ENCODE peak calls at places on chromosomes 6 and 20, in ten cellular contexts. C, N, P, E, T, S, F, O, A and L are unnamed samples.

GRCh38 chr6:7921071-7921470 is 10.5 kb upstream of the TXNDC5 start:
- DNase-seq in A (no peak), N (no peak), P (no peak), T (no peak), S (no peak), C (no peak), F (no peak), E (no peak), O (no peak), L (no peak)

GRCh38 chr20:64077876-64078551 is 1.3 kb downstream of the RGS19 start:
- DNase-seq in A (no peak), N (peak), T (no peak), O (peak), P (no peak), F (no peak), E (no peak), S (no peak), C (no peak), L (no peak)

GRCh38 chr6:37971711-37972410 is 152.3 kb downstream of the ZFAND3 start:
- DNase-seq in T (no peak), F (no peak), P (no peak), A (no peak), O (no peak), S (no peak), E (no peak), C (no peak), N (no peak), L (no peak)

GRCh38 chr6:18978330-18979128 is 591.4 kb downstream of the RNF144B start:
- DNase-seq in F (no peak), A (no peak), O (no peak), S (peak), P (no peak), T (no peak), C (peak), E (no peak), N (peak), L (peak)

GRCh38 chr20:22465622-22466446 is 118.5 kb downstream of the FOXA2 start:
- DNase-seq in F (no peak), E (no peak), O (no peak), A (no peak), T (no peak), N (no peak), C (no peak), P (no peak), S (peak), L (no peak)

GRCh38 chr6:160104821-160105517 is 16.6 kb upstream of the SLC22A1 start:
- DNase-seq in A (no peak), T (no peak), P (no peak), S (no peak), N (no peak), O (no peak), F (peak), C (no peak), E (no peak), L (no peak)

GRCh38 chr6:6221829-6222535 is 98.5 kb downstream of the F13A1 start:
- DNase-seq in P (no peak), C (peak), E (no peak), N (peak), A (peak), T (no peak), O (peak), S (no peak), F (no peak), L (no peak)

GRCh38 chr20:58907481-58908137 is 55.1 kb downstream of the GNAS start:
- DNase-seq in N (no peak), A (peak), P (peak), E (peak), O (peak), C (no peak), T (peak), F (peak), S (peak), L (peak)

GRCh38 chr6:44161997-44162338 is 3.3 kb downstream of the CAPN11 start:
- DNase-seq in S (no peak), O (peak), N (no peak), T (no peak), P (no peak), A (peak), F (no peak), E (peak), C (no peak), L (no peak)

GRCh38 chr20:9235518-9235917 is 166.6 kb downstream of the PLCB4 start:
- DNase-seq in S (peak), F (no peak), O (no peak), A (peak), E (no peak), C (no peak), P (no peak), N (no peak), T (no peak), L (no peak)

GRCh38 chr20:24465730-24466129 is 3.7 kb upstream of the SYNDIG1 start:
- DNase-seq in A (no peak), F (peak), T (no peak), O (no peak), P (no peak), S (no peak), C (no peak), N (no peak), E (peak), L (no peak)

GRCh38 chr20:1392693-1393506 is at the start of gene FKBP1A:
- DNase-seq in F (peak), E (peak), P (peak), N (peak), S (peak), T (peak), A (peak), C (peak), O (peak), L (peak)

GRCh38 chr6:87914637-87915395 is 132.8 kb upstream of the SPACA1 start:
- DNase-seq in N (no peak), A (no peak), C (no peak), S (no peak), F (no peak), O (no peak), T (no peak), E (no peak), P (no peak), L (no peak)

GRCh38 chr6:125421853-125422252 is 120.1 kb upstream of the HDDC2 start:
- DNase-seq in T (no peak), S (no peak), E (no peak), C (peak), P (peak), F (peak), N (peak), A (no peak), O (no peak), L (peak)

DNA sequence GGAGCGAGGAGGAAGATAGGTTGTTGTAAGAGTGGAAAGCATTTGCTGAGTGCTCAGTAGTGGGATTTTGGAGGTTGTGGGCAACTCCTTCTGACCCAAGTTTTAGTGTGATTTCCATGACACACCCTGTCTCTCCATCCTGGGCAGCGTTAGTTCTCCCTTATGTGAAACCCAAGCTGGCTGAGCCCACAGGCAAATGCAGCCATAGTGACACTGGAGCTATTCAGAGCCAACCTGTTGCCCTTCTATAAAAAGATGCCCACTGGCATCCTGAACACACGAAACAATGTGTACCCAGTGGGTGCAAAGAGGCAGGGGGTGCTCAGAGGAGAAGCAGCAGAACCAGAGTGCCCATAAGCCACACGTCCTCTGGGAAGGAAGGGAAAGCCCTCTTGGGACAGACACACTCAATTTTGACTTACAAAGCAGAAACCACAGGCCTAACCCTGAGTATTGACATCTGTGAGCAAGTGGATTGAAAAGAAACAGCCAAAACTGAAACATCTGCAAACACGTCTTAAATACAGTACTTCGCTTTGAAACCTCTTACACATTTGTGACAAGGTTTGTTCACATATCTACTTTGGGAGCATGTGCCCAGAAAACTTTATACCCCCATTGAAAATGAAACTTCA is 54.6 kb downstream of the BPIFB1 start:
- DNase-seq in F (no peak), P (no peak), C (no peak), A (no peak), E (no peak), O (peak), N (no peak), S (no peak), T (no peak), L (no peak)
- H3K4me3 ChIP-seq in F (no peak), P (no peak), C (no peak), A (no peak), E (no peak), O (no peak), N (no peak), S (no peak), T (no peak), L (no peak)

GRCh38 chr6:105790635-105791034 is 295.5 kb upstream of the PRDM1 start:
- DNase-seq in T (no peak), S (no peak), O (no peak), C (no peak), F (no peak), N (peak), E (no peak), P (no peak), A (no peak), L (no peak)
- TF ChIP-seq CTCF in T (no peak), S (no peak), O (no peak), C (peak), F (no peak), N (no peak), E (peak), P (no peak), A (no peak), L (peak)

DNA sequence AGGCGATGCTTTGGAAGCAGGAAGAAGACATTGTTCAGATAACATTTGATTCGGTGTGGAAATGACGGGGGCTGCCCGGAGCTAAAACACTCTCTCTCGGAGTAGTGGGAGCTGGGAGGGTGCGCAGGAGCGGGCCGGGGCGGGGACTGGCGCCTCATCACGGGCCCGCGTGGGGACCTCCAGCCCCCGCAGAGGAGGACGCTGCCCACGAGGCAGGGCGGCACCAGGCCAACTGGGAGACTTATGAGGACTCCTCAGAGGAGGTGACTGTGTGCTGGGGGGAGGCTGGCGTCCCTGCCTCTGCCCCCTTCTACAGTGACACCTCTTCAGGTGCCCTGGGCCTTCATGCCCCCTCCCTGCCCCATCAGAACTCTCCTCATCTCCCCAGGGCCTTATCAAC is 15.2 kb downstream of the DDO start:
- DNase-seq in N (no peak), E (no peak), C (no peak), O (no peak), T (no peak), F (no peak), A (no peak), P (no peak), S (peak), L (no peak)
- H3K4me3 ChIP-seq in N (no peak), E (peak), C (no peak), O (no peak), T (no peak), F (peak), A (no peak), P (no peak), S (no peak), L (peak)

GRCh38 chr20:33729101-33729500 is 2.7 kb upstream of the ZNF341 start:
- DNase-seq in C (no peak), T (no peak), N (no peak), E (no peak), O (no peak), S (peak), A (no peak), P (no peak), F (no peak), L (no peak)

GRCh38 chr20:33733654-33734576 is 2.1 kb downstream of the ZNF341 start:
- DNase-seq in A (no peak), O (peak), E (peak), C (no peak), S (peak), F (no peak), N (peak), P (no peak), T (no peak), L (no peak)

GRCh38 chr20:33732166-33732970 is 572 bp downstream of the ZNF341 start:
- DNase-seq in N (peak), F (peak), O (peak), S (peak), T (peak), C (no peak), E (no peak), P (peak), A (peak), L (no peak)

GRCh38 chr20:33730946-33731692 is 677 bp upstream of the ZNF341 start:
- DNase-seq in E (no peak), P (no peak), A (no peak), C (peak), F (no peak), T (no peak), O (no peak), N (no peak), S (no peak), L (no peak)

GRCh38 chr20:33731693-33732165 is at the start of gene ZNF341:
- DNase-seq in A (peak), T (peak), F (peak), O (peak), E (peak), C (peak), S (peak), P (peak), N (peak), L (no peak)
- TF ChIP-seq CTCF in A (peak), T (peak), F (peak), O (peak), E (peak), C (peak), S (peak), P (peak), N (peak), L (peak)

GRCh38 chr20:45969712-45970634 is 2.0 kb downstream of the ZNF335 start:
- DNase-seq in C (peak), A (peak), O (peak), P (peak), T (peak), E (peak), S (peak), N (peak), F (peak), L (peak)

GRCh38 chr20:45971675-45972499 is at the start of gene ZNF335:
- DNase-seq in S (peak), O (peak), N (peak), T (peak), F (peak), A (peak), E (peak), C (peak), P (peak), L (peak)

GRCh38 chr20:45972500-45973183 is 639 bp upstream of the ZNF335 start:
- DNase-seq in A (peak), F (no peak), T (peak), S (no peak), P (no peak), N (peak), C (no peak), O (no peak), E (no peak), L (no peak)

GRCh38 chr20:45970646-45971424 is 1.2 kb downstream of the ZNF335 start:
- DNase-seq in S (peak), A (no peak), F (no peak), P (peak), O (peak), E (peak), T (peak), C (peak), N (no peak), L (no peak)

GRCh38 chr20:45971425-45971674 is 653 bp downstream of the ZNF335 start:
- DNase-seq in O (no peak), P (no peak), A (no peak), E (no peak), T (no peak), N (no peak), S (no peak), C (no peak), F (no peak), L (no peak)
- H3K4me3 ChIP-seq in O (peak), P (peak), A (peak), E (peak), T (peak), N (peak), S (peak), C (peak), F (peak), L (peak)

GRCh38 chr6:156864557-156864956 is 87.4 kb downstream of the ARID1B start:
- DNase-seq in F (no peak), A (no peak), S (no peak), N (no peak), C (no peak), T (no peak), E (no peak), P (no peak), O (no peak), L (no peak)

GRCh38 chr6:156868385-156868784 is 91.2 kb downstream of the ARID1B start:
- DNase-seq in S (no peak), O (no peak), E (no peak), P (no peak), A (no peak), C (no peak), N (no peak), T (no peak), F (no peak), L (no peak)

GRCh38 chr6:156867121-156867520 is 89.9 kb downstream of the ARID1B start:
- DNase-seq in T (no peak), S (no peak), E (no peak), O (no peak), N (no peak), A (no peak), C (no peak), F (no peak), P (no peak), L (no peak)

GRCh38 chr6:156865019-156865629 is 87.9 kb downstream of the ARID1B start:
- DNase-seq in T (no peak), C (no peak), E (no peak), P (no peak), F (no peak), N (no peak), O (no peak), S (no peak), A (no peak), L (no peak)

DNA sequence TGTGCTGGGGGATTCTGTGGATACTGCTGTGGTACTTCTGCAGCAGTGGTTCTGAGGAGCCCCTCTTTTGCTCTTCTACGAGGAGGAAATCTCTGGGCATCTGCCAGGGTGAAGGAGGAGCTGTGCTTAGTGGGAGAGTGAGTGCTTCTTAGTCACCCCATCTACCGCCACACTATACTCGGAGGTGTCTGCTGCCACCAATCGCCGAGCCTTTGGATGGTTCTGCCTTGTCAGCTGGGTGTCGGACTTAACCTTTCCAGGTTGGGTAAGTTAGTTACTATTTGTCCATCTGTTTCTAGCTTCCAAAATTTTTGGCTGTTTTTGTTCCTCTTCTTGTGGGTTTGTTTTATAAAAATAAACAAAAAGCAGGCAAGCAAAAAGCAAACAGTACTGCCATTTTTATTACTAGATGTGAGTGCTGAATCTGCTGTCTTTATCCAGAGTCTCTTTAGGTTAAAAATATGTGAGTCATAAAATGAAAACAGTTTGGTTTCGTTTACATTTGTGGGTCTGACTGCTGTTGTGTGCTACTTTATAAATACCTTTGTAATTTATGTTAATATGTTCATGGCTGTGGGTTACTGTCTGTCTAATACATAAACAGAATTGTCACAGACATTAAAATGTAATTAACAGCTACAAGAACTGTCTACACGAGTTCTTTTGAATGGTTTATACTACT is 89.1 kb downstream of the ARID1B start:
- DNase-seq in P (no peak), A (no peak), E (peak), C (no peak), S (no peak), N (no peak), O (no peak), F (no peak), T (no peak), L (no peak)
- TF ChIP-seq CTCF in P (no peak), A (no peak), E (peak), C (no peak), S (no peak), N (peak), O (no peak), F (no peak), T (no peak), L (no peak)

DNA sequence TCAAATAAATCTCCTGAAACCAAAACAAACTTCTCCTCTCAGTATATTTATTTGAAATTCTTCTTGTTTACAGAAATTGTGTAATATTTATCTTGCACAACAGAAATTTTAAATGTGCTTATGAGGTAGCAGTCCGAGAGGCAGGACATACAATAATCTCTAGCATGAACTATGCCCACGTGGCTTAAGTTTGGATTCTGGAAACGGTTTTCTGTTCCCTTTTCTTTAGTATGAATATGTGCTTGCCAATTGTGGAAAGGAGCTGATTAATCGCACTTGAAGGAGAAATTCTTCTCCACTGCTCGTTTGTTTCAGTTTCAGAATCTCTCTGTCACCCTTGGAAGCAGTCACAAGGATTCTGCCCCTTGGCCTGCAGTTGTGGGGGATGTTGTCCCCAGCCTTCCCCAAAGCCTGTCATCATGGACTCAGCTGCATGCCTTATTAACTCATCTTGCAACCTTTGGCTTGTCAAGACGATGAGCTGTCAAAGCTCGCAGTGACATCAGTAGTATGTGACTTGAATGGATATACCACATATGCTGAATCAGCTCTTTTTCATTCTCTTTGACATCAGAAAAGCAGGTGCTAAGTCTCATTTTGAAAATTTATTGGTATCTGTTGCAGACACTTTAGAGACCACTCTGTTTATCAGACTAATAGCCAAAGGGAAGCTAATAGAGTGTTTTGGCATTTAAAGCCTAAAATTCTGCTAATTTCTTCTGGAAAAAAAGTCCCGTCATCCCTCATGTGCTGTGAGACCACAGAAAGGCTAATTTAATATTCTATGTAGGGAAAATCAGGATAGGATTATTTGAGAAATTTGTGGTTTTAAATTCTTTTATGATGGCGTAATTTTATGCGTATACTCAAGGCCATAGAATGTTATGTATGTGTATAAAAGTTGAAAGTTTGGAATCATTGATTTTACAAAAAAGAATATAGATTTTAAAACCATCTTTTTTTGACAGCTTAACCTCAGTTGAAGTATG is 186.8 kb downstream of the ARID1B start:
- DNase-seq in E (peak), O (peak), F (no peak), N (no peak), S (no peak), P (no peak), A (no peak), T (no peak), C (no peak), L (no peak)
- H3K4me3 ChIP-seq in E (peak), O (no peak), F (peak), N (no peak), S (no peak), P (no peak), A (no peak), T (no peak), C (no peak), L (peak)